ENCODE peak calls at places on chromosomes 3 and 15, in four cellular contexts. B is body of pancreas, A is tibial nerve, Y is HCT116. X is an unnamed sample.

GRCh38 chr3:198071602-198072285 is 111.7 kb downstream of the LMLN start:
- DNase-seq in B (no peak), A (no peak), Y (peak), X (no peak)

GRCh38 chr3:71944482-71944881 is 159.5 kb upstream of the PROK2 start:
- DNase-seq in B (no peak), A (no peak), Y (no peak), X (no peak)

GRCh38 chr3:99330281-99330680 is 308.1 kb upstream of the COL8A1 start:
- DNase-seq in Y (no peak), B (no peak), A (no peak), X (no peak)

GRCh38 chr3:180416111-180416541 is 185.8 kb upstream of the TTC14 start:
- DNase-seq in Y (no peak), B (no peak), A (no peak), X (no peak)

GRCh38 chr3:126415661-126416591 is 21.2 kb downstream of the CFAP100 start:
- DNase-seq in B (no peak), Y (no peak), A (no peak), X (no peak)

GRCh38 chr3:123440181-123440580 is 8.7 kb downstream of the ADCY5 start:
- DNase-seq in Y (no peak), B (no peak), A (no peak), X (no peak)

GRCh38 chr15:49313650-49314049 is 109.4 kb upstream of the FGF7 start:
- DNase-seq in B (no peak), Y (no peak), A (no peak), X (no peak)

GRCh38 chr3:65935724-65936123 is 103.0 kb downstream of the MAGI1 start:
- DNase-seq in A (no peak), B (no peak), Y (no peak), X (no peak)

GRCh38 chr15:72838311-72838731 is 54.8 kb upstream of the ADPGK start:
- DNase-seq in B (no peak), A (no peak), Y (no peak), X (no peak)

GRCh38 chr3:119580148-119580760 is 962 bp downstream of the ADPRH start:
- DNase-seq in A (peak), B (peak), Y (no peak), X (peak)

GRCh38 chr3:197268319-197268718 is 30.1 kb downstream of the DLG1 start:
- DNase-seq in B (no peak), A (no peak), Y (no peak), X (no peak)

GRCh38 chr15:51796777-51797474 is 32.5 kb upstream of the TMOD3 start:
- DNase-seq in B (peak), A (no peak), Y (no peak), X (no peak)

GRCh38 chr3:65793495-65794200 is 245.1 kb downstream of the MAGI1 start:
- DNase-seq in B (no peak), A (no peak), Y (no peak), X (no peak)

GRCh38 chr3:169846458-169847193 is 23.1 kb downstream of the LRRC31 start:
- DNase-seq in A (no peak), B (no peak), Y (peak), X (peak)

GRCh38 chr15:89665449-89666146 is 10.3 kb upstream of the KIF7 start:
- DNase-seq in Y (no peak), B (peak), A (peak), X (no peak)

GRCh38 chr15:43330780-43331086 is 360 bp upstream of the LCMT2 start:
- DNase-seq in A (no peak), Y (no peak), B (no peak), X (peak)

GRCh38 chr3:70242297-70242868 is 70.1 kb downstream of the MDFIC2 start:
- DNase-seq in B (no peak), A (no peak), Y (no peak), X (no peak)

GRCh38 chr3:11096266-11097135 is 57.8 kb upstream of the HRH1 start:
- DNase-seq in A (peak), B (peak), Y (peak), X (peak)

GRCh38 chr15:75036269-75036668 is 12.9 kb downstream of the PPCDC start:
- DNase-seq in A (no peak), Y (peak), B (peak), X (no peak)

GRCh38 chr3:177525987-177526712 is 328.9 kb upstream of the TBL1XR1 start:
- DNase-seq in A (no peak), B (peak), Y (no peak), X (no peak)

GRCh38 chr15:69513986-69514385 is 61.4 kb downstream of the RPLP1 start:
- DNase-seq in A (no peak), Y (no peak), B (no peak), X (no peak)

GRCh38 chr15:70539409-70539808 is 223.9 kb downstream of the UACA start:
- DNase-seq in B (no peak), A (no peak), Y (no peak), X (no peak)

GRCh38 chr3:161263057-161263456 is 41.9 kb downstream of the NMD3 start:
- DNase-seq in A (no peak), Y (no peak), B (no peak), X (no peak)

GRCh38 chr15:31325432-31325975 is 1.1 kb upstream of the KLF13 start:
- DNase-seq in Y (no peak), B (peak), A (peak), X (no peak)

GRCh38 chr3:15815696-15816095 is 17.9 kb upstream of the ANKRD28 start:
- DNase-seq in Y (peak), B (no peak), A (no peak), X (no peak)

GRCh38 chr3:72194464-72194857 is 409.5 kb upstream of the PROK2 start:
- DNase-seq in Y (no peak), A (no peak), B (no peak), X (no peak)

GRCh38 chr15:36230741-36231140 is 348.7 kb upstream of the CDIN1 start:
- DNase-seq in A (no peak), B (no peak), Y (no peak), X (no peak)

GRCh38 chr3:140159646-140160045 is 224.7 kb downstream of the CLSTN2 start:
- DNase-seq in A (no peak), B (no peak), Y (no peak), X (no peak)

GRCh38 chr3:127396473-127396872 is 108.6 kb upstream of the PRR20G start:
- DNase-seq in A (no peak), Y (no peak), B (no peak), X (no peak)

GRCh38 chr3:17846466-17846865 is 104.0 kb upstream of the TBC1D5 start:
- DNase-seq in B (no peak), A (no peak), Y (no peak), X (no peak)

GRCh38 chr15:84725001-84725491 is 9.1 kb upstream of the SEC11A start:
- DNase-seq in B (peak), Y (no peak), A (no peak), X (no peak)

GRCh38 chr3:112097378-112097777 is 11.2 kb downstream of the C3orf52 start:
- DNase-seq in Y (peak), B (peak), A (no peak), X (no peak)

GRCh38 chr3:132265008-132265407 is 52.2 kb upstream of the ACP3 start:
- DNase-seq in Y (no peak), B (no peak), A (no peak), X (no peak)

GRCh38 chr3:94115482-94115881 is 52.6 kb downstream of the NSUN3 start:
- DNase-seq in B (no peak), A (peak), Y (peak), X (no peak)

GRCh38 chr3:186141776-186142175 is 32.9 kb upstream of the ETV5 start:
- DNase-seq in A (no peak), B (no peak), Y (no peak), X (no peak)

GRCh38 chr3:50269977-50270413 is 1.0 kb downstream of the SEMA3B start:
- DNase-seq in Y (no peak), A (no peak), B (no peak), X (no peak)

GRCh38 chr3:37741644-37742043 is 120.0 kb upstream of the CTDSPL start:
- DNase-seq in B (peak), Y (peak), A (peak), X (no peak)

GRCh38 chr3:132654190-132654589 is 5.4 kb downstream of the ACAD11 start:
- DNase-seq in Y (no peak), B (no peak), A (no peak), X (no peak)

GRCh38 chr3:134718736-134719135 is 67.9 kb upstream of the KY start:
- DNase-seq in A (no peak), B (no peak), Y (no peak), X (no peak)

DNA sequence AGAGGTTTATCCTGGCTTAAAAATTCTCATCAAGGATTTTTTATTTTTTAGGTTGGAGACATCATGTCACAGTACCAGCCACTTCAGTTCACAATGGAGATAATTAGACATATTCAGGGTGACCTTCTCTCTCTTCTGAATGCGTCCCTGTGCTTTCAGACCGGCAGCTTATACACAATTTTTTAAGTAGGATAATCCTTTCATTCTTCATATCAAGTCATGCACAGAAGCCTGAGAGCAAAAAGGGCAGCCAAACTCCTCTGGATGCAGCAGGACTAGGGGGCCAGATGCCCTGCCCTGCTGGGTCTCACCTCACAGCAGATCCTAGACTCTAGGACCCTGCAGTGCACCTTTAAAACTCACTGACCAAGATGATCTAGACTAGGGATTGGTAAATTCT is 210.4 kb downstream of the ERC2 start:
- DNase-seq in Y (no peak), A (no peak), B (no peak), X (no peak)
- TF ChIP-seq POLR2A in Y (no peak), A (no peak), B (no peak), X (no peak)

GRCh38 chr3:9948586-9948985 is 3.6 kb downstream of the PRRT3 start:
- DNase-seq in B (no peak), A (no peak), Y (no peak), X (no peak)

GRCh38 chr3:9947025-9947995 is 4.9 kb downstream of the PRRT3 start:
- DNase-seq in B (peak), Y (peak), A (peak), X (no peak)

GRCh38 chr3:9945358-9945757 is 6.8 kb downstream of the PRRT3 start:
- DNase-seq in Y (no peak), B (no peak), A (no peak), X (no peak)

GRCh38 chr3:9944271-9944670 is 7.9 kb downstream of the PRRT3 start:
- DNase-seq in A (no peak), B (no peak), Y (no peak), X (no peak)

DNA sequence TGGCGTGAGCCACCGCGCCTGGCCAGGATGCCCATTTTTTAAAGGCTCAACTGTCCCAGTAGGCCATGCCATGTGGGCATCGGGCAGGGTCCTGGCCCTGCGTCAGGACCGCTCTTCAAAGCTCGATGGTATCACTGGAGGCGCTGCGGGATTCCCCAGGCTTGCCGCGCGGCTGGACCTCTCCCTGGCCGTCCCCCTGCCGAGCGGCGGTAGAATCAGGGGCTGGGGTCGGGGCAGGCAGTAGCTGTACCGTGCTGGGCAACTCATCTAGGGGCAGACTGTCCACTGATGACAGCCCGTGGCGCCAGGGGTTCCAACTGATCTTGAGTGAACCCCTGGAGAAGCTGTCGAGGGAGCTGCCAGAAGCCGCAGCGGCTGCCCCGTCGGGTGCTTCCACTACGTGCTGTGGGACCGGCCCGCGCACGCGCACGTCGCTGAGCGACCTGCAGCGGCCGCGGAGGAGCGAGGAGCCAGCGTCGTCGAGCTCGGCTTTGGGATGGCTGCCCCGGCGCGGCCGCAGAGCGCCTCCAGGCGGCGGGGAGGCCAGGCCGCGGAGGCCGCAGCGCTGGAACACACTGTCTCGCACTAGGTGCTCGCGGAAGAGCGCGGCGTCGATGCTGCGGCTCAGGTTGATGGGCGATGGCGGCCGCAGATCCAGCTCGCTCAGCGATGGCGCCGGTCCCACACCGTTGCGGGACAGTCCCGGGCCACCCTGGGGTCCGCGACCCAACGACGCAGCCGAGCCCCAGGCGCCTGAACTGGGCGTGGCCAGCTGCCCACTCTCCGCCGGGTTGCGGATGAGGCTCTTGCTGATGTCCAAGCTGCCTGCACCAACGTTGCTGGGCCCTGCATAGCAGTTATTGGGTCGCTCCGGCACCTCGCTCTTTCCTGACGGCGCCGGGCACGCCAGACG is 5.8 kb downstream of the PRRT3 start:
- DNase-seq in Y (peak), B (peak), A (peak), X (no peak)
- TF ChIP-seq POLR2A in Y (peak), B (peak), A (peak), X (no peak)

DNA sequence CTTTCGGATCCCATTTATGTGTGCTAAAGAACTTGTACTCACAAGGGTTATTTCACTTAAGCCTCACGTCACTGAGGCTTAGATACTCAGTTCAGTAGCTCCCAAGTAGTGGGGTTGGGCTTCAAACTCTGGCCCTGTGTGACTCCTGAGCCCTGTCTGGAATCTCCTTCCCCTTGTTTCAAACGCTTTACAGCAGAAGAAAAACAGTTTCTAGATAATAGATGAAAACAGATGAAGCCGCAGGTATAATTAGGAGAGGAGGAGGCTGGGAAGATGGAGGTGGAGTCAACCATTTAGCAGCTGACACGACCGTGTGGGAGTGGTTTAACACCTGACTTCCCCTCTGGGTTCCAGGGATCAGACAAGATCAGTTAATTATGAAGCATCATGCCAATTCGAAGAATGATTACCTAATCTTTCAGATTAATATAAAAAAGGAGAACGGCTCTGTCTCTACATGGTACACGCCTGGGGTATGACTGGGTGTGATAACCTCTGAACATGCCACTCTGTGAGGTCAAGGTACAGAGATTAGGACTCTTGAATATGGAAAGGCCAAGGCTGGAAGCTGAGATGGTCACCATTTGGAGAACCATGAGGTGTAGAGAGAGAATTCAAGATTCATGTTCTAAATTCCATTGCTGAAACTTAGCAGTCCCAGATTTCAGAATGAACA is 31.1 kb downstream of the TPM1 start:
- DNase-seq in B (no peak), Y (no peak), A (no peak), X (no peak)
- TF ChIP-seq POLR2A in B (no peak), Y (no peak), A (no peak), X (no peak)

GRCh38 chr3:52809821-52810377 is 15.3 kb downstream of the ITIH3 start:
- DNase-seq in B (no peak), Y (no peak), A (no peak), X (no peak)
- TF ChIP-seq POLR2A in B (no peak), Y (no peak), A (no peak), X (no peak)

GRCh38 chr15:83011271-83012037 is at the start of gene C15orf40:
- DNase-seq in Y (peak), A (peak), B (peak), X (peak)
- TF ChIP-seq POLR2A in Y (peak), A (peak), B (peak), X (peak)

DNA sequence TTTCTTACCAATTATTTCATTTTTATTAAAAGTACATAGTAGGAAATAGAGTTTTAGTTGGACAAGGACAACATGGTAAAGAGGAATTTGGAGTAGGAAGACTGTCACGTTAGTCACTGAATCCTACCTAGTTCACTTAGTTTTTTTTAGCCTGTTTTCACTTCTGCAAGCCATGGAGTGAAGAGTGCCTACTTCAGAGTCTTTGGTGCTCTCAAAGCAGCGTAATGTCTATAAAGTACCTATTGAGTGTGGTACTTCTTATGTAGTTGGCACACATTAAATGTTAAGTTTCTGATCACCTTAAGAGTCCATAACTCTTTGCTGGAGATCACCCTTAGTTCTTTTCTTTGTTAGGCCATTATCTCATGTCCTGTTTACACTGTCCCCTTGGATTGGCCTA is 78.7 kb downstream of the LPP start:
- DNase-seq in B (no peak), Y (no peak), A (no peak), X (no peak)
- TF ChIP-seq POLR2A in B (no peak), Y (no peak), A (no peak), X (no peak)

GRCh38 chr15:42276762-42277161 is 3.5 kb upstream of the TMEM87A start:
- DNase-seq in B (no peak), A (no peak), Y (no peak), X (no peak)

GRCh38 chr15:42275780-42276395 is 2.7 kb upstream of the TMEM87A start:
- DNase-seq in Y (no peak), A (no peak), B (no peak), X (no peak)

GRCh38 chr15:42282926-42283325 is 9.7 kb upstream of the TMEM87A start:
- DNase-seq in A (no peak), B (no peak), Y (no peak), X (no peak)

GRCh38 chr15:42282344-42282743 is 9.1 kb upstream of the TMEM87A start:
- DNase-seq in A (no peak), B (no peak), Y (no peak), X (no peak)

DNA sequence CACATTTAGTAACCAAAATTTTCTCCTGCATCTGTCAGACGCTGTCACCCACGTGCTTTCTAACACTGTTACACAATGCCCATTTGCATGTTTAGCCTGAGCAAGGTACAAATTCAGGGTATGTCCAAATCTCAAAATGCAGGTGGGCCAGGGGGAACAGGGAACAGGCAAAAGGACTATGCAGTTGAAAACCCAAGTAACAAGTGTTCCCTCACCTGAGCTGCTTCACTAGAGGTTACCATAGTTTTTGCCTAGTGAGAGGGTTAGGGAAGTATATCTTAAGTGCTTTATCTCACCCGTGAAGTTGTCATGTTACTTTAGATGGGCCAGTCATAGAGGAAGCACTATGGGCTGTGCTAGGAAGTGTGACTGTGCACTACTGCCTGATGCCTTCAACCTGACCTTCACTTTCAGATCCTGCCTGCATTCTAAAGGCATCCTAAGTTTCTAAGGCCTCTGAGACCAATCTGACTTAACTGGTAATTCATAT is 6.0 kb upstream of the TMEM87A start:
- DNase-seq in B (no peak), Y (no peak), A (no peak), X (no peak)
- TF ChIP-seq POLR2A in B (no peak), Y (no peak), A (no peak), X (no peak)

GRCh38 chr3:113663324-113663750 is 33.1 kb downstream of the USF3 start:
- DNase-seq in A (no peak), B (peak), Y (no peak), X (no peak)

GRCh38 chr3:113664523-113665094 is 31.8 kb downstream of the USF3 start:
- DNase-seq in B (no peak), Y (no peak), A (no peak), X (no peak)

GRCh38 chr3:113662824-113663223 is 33.6 kb downstream of the USF3 start:
- DNase-seq in Y (no peak), B (no peak), A (no peak), X (no peak)

GRCh38 chr3:113660901-113661300 is 35.5 kb downstream of the USF3 start:
- DNase-seq in Y (no peak), A (no peak), B (peak), X (no peak)

GRCh38 chr3:113663761-113664160 is 32.7 kb downstream of the USF3 start:
- DNase-seq in Y (no peak), B (no peak), A (no peak), X (no peak)
- TF ChIP-seq POLR2A in Y (no peak), B (no peak), A (no peak), X (no peak)